ENCODE peak calls at places on chromosomes 4 and X, in five cellular contexts. O is stimulated activated CD4-positive, alpha-beta T cell treated with anti-CD3 and anti-CD28 coated beads, Interleukin-12 subunit alpha, Interleukin-12 subunit beta, amount 100 ng/mL, for 4 hours; D is left colon; Y is cardiac fibroblast; I is BJ. K is an unnamed sample.

GRCh38 chr4:5730436-5730835 is 19.4 kb downstream of the EVC start:
- DNase-seq in I (no peak), D (no peak), O (no peak), Y (no peak), K (no peak)

GRCh38 chr4:151169223-151169622 is 69.8 kb downstream of the RPS3A start:
- DNase-seq in O (no peak), Y (peak), I (peak), D (peak), K (no peak)

GRCh38 chr4:99665981-99666380 is 8.4 kb upstream of the C4orf54 start:
- DNase-seq in O (no peak), I (no peak), D (no peak), Y (no peak), K (no peak)

GRCh38 chr4:106255195-106255594 is 60.8 kb downstream of the TBCK start:
- DNase-seq in D (no peak), Y (no peak), I (no peak), O (no peak), K (no peak)

GRCh38 chr4:102196221-102196620 is 149.1 kb downstream of the SLC39A8 start:
- DNase-seq in D (no peak), Y (no peak), O (no peak), I (no peak), K (no peak)

GRCh38 chr4:76605099-76605563 is 170.1 kb downstream of the SHROOM3 start:
- DNase-seq in I (peak), Y (no peak), O (no peak), D (no peak), K (no peak)

GRCh38 chr4:106036848-106037247 is 141.6 kb downstream of the NPNT start:
- DNase-seq in I (no peak), Y (no peak), O (no peak), D (no peak), K (no peak)

GRCh38 chr4:145056325-145057130 is 41.5 kb downstream of the ANAPC10 start:
- DNase-seq in O (no peak), I (no peak), Y (no peak), D (no peak), K (no peak)

GRCh38 chr4:48405924-48406323 is 64.6 kb downstream of the SLAIN2 start:
- DNase-seq in D (no peak), I (no peak), Y (no peak), O (no peak), K (no peak)

GRCh38 chr4:112523764-112524505 is 8.0 kb upstream of the NEUROG2 start:
- DNase-seq in O (peak), D (peak), Y (peak), I (no peak), K (peak)

GRCh38 chr4:185167205-185167604 is 24.1 kb downstream of the SLC25A4 start:
- DNase-seq in Y (peak), D (no peak), O (no peak), I (no peak), K (no peak)

GRCh38 chr4:2483237-2483636 is 14.3 kb downstream of the RNF4 start:
- DNase-seq in Y (no peak), O (no peak), D (no peak), I (no peak), K (no peak)

GRCh38 chrX:39532761-39533160 is 565.0 kb downstream of the BCOR start:
- DNase-seq in O (no peak), I (no peak), D (no peak), Y (no peak), K (no peak)

GRCh38 chrX:151715735-151716134 is at the start of gene FATE1:
- DNase-seq in O (no peak), I (no peak), Y (no peak), D (no peak), K (no peak)

GRCh38 chrX:129553619-129554288 is 13.7 kb downstream of the OCRL start:
- DNase-seq in O (no peak), Y (no peak), I (no peak), D (no peak), K (no peak)

GRCh38 chr4:13654158-13654797 is 26.8 kb upstream of the BOD1L1 start:
- DNase-seq in I (no peak), Y (peak), D (peak), O (peak), K (peak)

GRCh38 chrX:39283239-39283638 is 482.0 kb downstream of the MID1IP1 start:
- DNase-seq in I (no peak), D (no peak), Y (no peak), O (no peak), K (no peak)

GRCh38 chr4:152938237-152938969 is 2.3 kb downstream of the FHDC1 start:
- DNase-seq in Y (no peak), O (no peak), D (peak), I (no peak), K (no peak)

GRCh38 chrX:69618803-69619202 is 2.9 kb downstream of the EDA start:
- DNase-seq in O (no peak), I (no peak), Y (peak), D (peak), K (no peak)

GRCh38 chr4:180486342-180486741 is 1756.9 kb upstream of the TENM3 start:
- DNase-seq in I (no peak), D (no peak), O (no peak), Y (no peak), K (no peak)

GRCh38 chrX:18075603-18076002 is 145.1 kb downstream of the BEND2 start:
- DNase-seq in Y (no peak), I (no peak), D (no peak), O (no peak), K (no peak)

GRCh38 chrX:121245763-121246162 is 198.4 kb downstream of the GLUD2 start:
- DNase-seq in Y (no peak), O (no peak), D (no peak), I (no peak), K (no peak)

GRCh38 chr4:87510747-87511146 is 18.4 kb downstream of the SPARCL1 start:
- DNase-seq in Y (no peak), O (no peak), I (no peak), D (no peak), K (no peak)